ENCODE peak calls at places on chromosomes 4 and X, in ten cellular contexts. One of them, this sample, is unnamed.

GRCh38 chr4:128574706-128575105 is 234.8 kb upstream of the JADE1 start:
- DNase-seq in PC-3: peak
- DNase-seq in neural progenitor cell: peak
- DNase-seq in K562: peak
- DNase-seq in neural crest cell: peak
- DNase-seq in GM12865: peak
- DNase-seq in BJ: no peak
- DNase-seq in cardiac fibroblast: peak
- DNase-seq in HFF-Myc: no peak
- DNase-seq in heart right ventricle: peak
- DNase-seq in this sample: peak

GRCh38 chr4:77199276-77199675 is 42.3 kb downstream of the CCNG2 start:
- DNase-seq in GM12865: no peak
- DNase-seq in cardiac fibroblast: no peak
- DNase-seq in K562: no peak
- DNase-seq in HFF-Myc: no peak
- DNase-seq in heart right ventricle: no peak
- DNase-seq in neural progenitor cell: no peak
- DNase-seq in PC-3: no peak
- DNase-seq in neural crest cell: no peak
- DNase-seq in BJ: no peak
- DNase-seq in this sample: no peak

GRCh38 chrX:56120242-56120641 is 111.9 kb upstream of the KLF8 start:
- DNase-seq in GM12865: no peak
- DNase-seq in PC-3: no peak
- DNase-seq in neural progenitor cell: no peak
- DNase-seq in HFF-Myc: no peak
- DNase-seq in neural crest cell: no peak
- DNase-seq in K562: no peak
- DNase-seq in heart right ventricle: no peak
- DNase-seq in cardiac fibroblast: no peak
- DNase-seq in BJ: no peak
- DNase-seq in this sample: no peak

GRCh38 chr4:78666830-78667258 is 109.3 kb upstream of the BMP2K start:
- DNase-seq in K562: no peak
- DNase-seq in GM12865: no peak
- DNase-seq in neural crest cell: no peak
- DNase-seq in BJ: no peak
- DNase-seq in heart right ventricle: no peak
- DNase-seq in PC-3: no peak
- DNase-seq in HFF-Myc: no peak
- DNase-seq in cardiac fibroblast: peak
- DNase-seq in neural progenitor cell: no peak
- DNase-seq in this sample: no peak

GRCh38 chr4:168877779-168878491 is 132.1 kb downstream of the CBR4 start:
- DNase-seq in BJ: no peak
- DNase-seq in GM12865: peak
- DNase-seq in neural crest cell: peak
- DNase-seq in cardiac fibroblast: peak
- DNase-seq in heart right ventricle: peak
- DNase-seq in neural progenitor cell: peak
- DNase-seq in PC-3: no peak
- DNase-seq in HFF-Myc: no peak
- DNase-seq in K562: no peak
- DNase-seq in this sample: peak

GRCh38 chr4:76595435-76595834 is 160.4 kb downstream of the SHROOM3 start:
- DNase-seq in GM12865: no peak
- DNase-seq in K562: no peak
- DNase-seq in PC-3: no peak
- DNase-seq in neural progenitor cell: no peak
- DNase-seq in BJ: no peak
- DNase-seq in cardiac fibroblast: no peak
- DNase-seq in neural crest cell: no peak
- DNase-seq in heart right ventricle: no peak
- DNase-seq in HFF-Myc: no peak
- DNase-seq in this sample: no peak

GRCh38 chrX:74449937-74450330 is 28.6 kb downstream of the SLC16A2 start:
- DNase-seq in cardiac fibroblast: peak
- DNase-seq in heart right ventricle: no peak
- DNase-seq in HFF-Myc: no peak
- DNase-seq in GM12865: no peak
- DNase-seq in BJ: peak
- DNase-seq in PC-3: peak
- DNase-seq in K562: no peak
- DNase-seq in neural progenitor cell: no peak
- DNase-seq in neural crest cell: no peak
- DNase-seq in this sample: no peak

GRCh38 chr4:183905081-183905592 is at the start of gene STOX2:
- DNase-seq in neural progenitor cell: peak
- DNase-seq in HFF-Myc: no peak
- DNase-seq in K562: no peak
- DNase-seq in BJ: no peak
- DNase-seq in cardiac fibroblast: peak
- DNase-seq in neural crest cell: peak
- DNase-seq in GM12865: no peak
- DNase-seq in PC-3: peak
- DNase-seq in heart right ventricle: peak
- DNase-seq in this sample: peak

GRCh38 chrX:49230500-49231232 is 2.5 kb downstream of the CACNA1F start:
- DNase-seq in neural progenitor cell: peak
- DNase-seq in BJ: no peak
- DNase-seq in GM12865: peak
- DNase-seq in HFF-Myc: no peak
- DNase-seq in cardiac fibroblast: no peak
- DNase-seq in heart right ventricle: peak
- DNase-seq in K562: peak
- DNase-seq in neural crest cell: no peak
- DNase-seq in PC-3: no peak
- DNase-seq in this sample: peak

GRCh38 chr4:72374156-72374555 is 194.9 kb downstream of the ADAMTS3 start:
- DNase-seq in BJ: no peak
- DNase-seq in heart right ventricle: no peak
- DNase-seq in GM12865: no peak
- DNase-seq in HFF-Myc: no peak
- DNase-seq in cardiac fibroblast: no peak
- DNase-seq in neural progenitor cell: no peak
- DNase-seq in K562: no peak
- DNase-seq in neural crest cell: no peak
- DNase-seq in PC-3: no peak
- DNase-seq in this sample: no peak

GRCh38 chr4:10180927-10181744 is 64.5 kb upstream of the WDR1 start:
- DNase-seq in heart right ventricle: no peak
- DNase-seq in PC-3: no peak
- DNase-seq in neural crest cell: no peak
- DNase-seq in GM12865: peak
- DNase-seq in cardiac fibroblast: peak
- DNase-seq in K562: peak
- DNase-seq in neural progenitor cell: no peak
- DNase-seq in BJ: no peak
- DNase-seq in HFF-Myc: no peak
- DNase-seq in this sample: no peak

GRCh38 chr4:118821590-118822293 is 14.2 kb downstream of the SEC24D start:
- DNase-seq in BJ: no peak
- DNase-seq in K562: no peak
- DNase-seq in neural progenitor cell: no peak
- DNase-seq in GM12865: no peak
- DNase-seq in neural crest cell: no peak
- DNase-seq in heart right ventricle: no peak
- DNase-seq in PC-3: no peak
- DNase-seq in cardiac fibroblast: peak
- DNase-seq in HFF-Myc: no peak
- DNase-seq in this sample: no peak

GRCh38 chr4:175504316-175504715 is 307.7 kb downstream of the GPM6A start:
- DNase-seq in neural progenitor cell: no peak
- DNase-seq in PC-3: no peak
- DNase-seq in neural crest cell: no peak
- DNase-seq in HFF-Myc: no peak
- DNase-seq in BJ: no peak
- DNase-seq in cardiac fibroblast: peak
- DNase-seq in K562: no peak
- DNase-seq in GM12865: no peak
- DNase-seq in heart right ventricle: no peak
- DNase-seq in this sample: no peak

GRCh38 chr4:175514174-175514573 is 297.9 kb downstream of the GPM6A start:
- DNase-seq in neural progenitor cell: no peak
- DNase-seq in HFF-Myc: no peak
- DNase-seq in BJ: no peak
- DNase-seq in K562: no peak
- DNase-seq in cardiac fibroblast: no peak
- DNase-seq in GM12865: no peak
- DNase-seq in heart right ventricle: no peak
- DNase-seq in neural crest cell: no peak
- DNase-seq in PC-3: no peak
- DNase-seq in this sample: no peak

GRCh38 chr4:175511861-175512260 is 300.2 kb downstream of the GPM6A start:
- DNase-seq in neural progenitor cell: no peak
- DNase-seq in heart right ventricle: no peak
- DNase-seq in PC-3: no peak
- DNase-seq in GM12865: no peak
- DNase-seq in neural crest cell: no peak
- DNase-seq in K562: no peak
- DNase-seq in cardiac fibroblast: peak
- DNase-seq in HFF-Myc: no peak
- DNase-seq in BJ: no peak
- DNase-seq in this sample: no peak

DNA sequence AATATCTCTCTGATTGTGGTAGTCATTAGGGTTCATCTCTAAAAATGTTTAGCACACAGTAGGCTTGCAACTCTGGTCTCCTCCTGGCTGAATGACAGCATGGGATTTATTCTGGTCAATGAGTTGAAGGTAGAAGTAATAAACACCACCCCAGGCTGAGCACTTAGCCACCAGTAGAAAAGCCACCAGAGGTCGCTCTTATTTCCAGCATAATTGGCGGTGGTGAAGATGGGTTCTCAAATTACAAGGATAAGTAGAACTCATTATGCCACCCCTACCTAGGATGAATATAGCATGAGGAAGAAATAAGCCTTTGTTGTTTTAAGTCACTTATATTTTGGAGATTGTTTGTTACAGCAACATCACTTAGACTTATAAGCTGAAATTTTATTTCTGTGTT is 302.7 kb downstream of the GPM6A start:
- DNase-seq in heart right ventricle: no peak
- DNase-seq in K562: no peak
- DNase-seq in GM12865: peak
- DNase-seq in HFF-Myc: no peak
- DNase-seq in neural progenitor cell: peak
- DNase-seq in cardiac fibroblast: no peak
- DNase-seq in PC-3: peak
- DNase-seq in BJ: no peak
- DNase-seq in neural crest cell: no peak
- DNase-seq in this sample: no peak
- TF ChIP-seq CTCF in heart right ventricle: no peak
- TF ChIP-seq CTCF in K562: no peak
- TF ChIP-seq CTCF in GM12865: peak
- TF ChIP-seq CTCF in HFF-Myc: peak
- TF ChIP-seq CTCF in neural progenitor cell: peak
- TF ChIP-seq CTCF in cardiac fibroblast: peak
- TF ChIP-seq CTCF in PC-3: peak
- TF ChIP-seq CTCF in BJ: no peak
- TF ChIP-seq CTCF in neural crest cell: no peak
- TF ChIP-seq CTCF in this sample: no peak

DNA sequence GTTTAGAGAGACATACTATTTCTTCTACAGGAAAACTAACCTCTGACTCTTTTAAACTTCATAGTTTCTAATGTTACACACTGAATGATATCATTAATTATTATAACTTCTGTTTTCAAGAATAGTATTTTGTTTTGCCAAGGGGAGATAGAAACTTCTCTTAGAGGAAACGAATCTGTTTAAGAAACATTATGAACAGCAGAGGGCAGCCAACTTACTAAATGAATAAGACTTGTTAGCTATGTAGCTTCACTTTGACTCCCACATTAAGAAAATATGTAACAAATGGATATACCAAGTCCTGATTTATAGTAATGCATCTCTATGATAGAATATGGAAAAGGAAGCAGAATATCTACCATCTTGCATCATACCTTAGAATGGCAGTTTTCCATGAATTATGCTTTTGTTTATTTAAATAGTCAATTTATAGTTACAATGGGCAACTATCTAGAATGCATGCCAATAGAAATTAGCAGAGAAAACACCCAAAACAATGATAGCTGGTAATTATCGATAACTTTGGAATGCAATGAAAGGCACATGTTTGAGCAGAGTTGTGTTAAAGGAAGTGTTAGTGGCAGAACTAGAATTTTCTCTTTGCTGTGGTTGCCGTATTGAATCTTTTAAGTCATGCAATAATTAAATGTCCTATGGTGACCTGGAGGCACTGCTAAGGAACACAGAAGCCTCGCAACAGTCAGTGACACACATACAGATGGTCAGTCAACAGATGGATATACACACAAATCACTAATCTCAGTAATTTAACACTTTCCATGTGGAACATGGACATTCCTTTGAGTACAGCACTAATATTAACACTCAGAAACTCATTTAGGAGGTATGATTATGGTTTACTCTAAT is 105.7 kb upstream of the PDLIM3 start:
- DNase-seq in HFF-Myc: peak
- DNase-seq in BJ: peak
- DNase-seq in GM12865: peak
- DNase-seq in heart right ventricle: no peak
- DNase-seq in neural progenitor cell: peak
- DNase-seq in K562: peak
- DNase-seq in neural crest cell: no peak
- DNase-seq in PC-3: peak
- DNase-seq in cardiac fibroblast: peak
- DNase-seq in this sample: no peak
- TF ChIP-seq CTCF in HFF-Myc: peak
- TF ChIP-seq CTCF in BJ: peak
- TF ChIP-seq CTCF in GM12865: peak
- TF ChIP-seq CTCF in heart right ventricle: peak
- TF ChIP-seq CTCF in neural progenitor cell: peak
- TF ChIP-seq CTCF in K562: peak
- TF ChIP-seq CTCF in neural crest cell: peak
- TF ChIP-seq CTCF in PC-3: peak
- TF ChIP-seq CTCF in cardiac fibroblast: peak
- TF ChIP-seq CTCF in this sample: peak

DNA sequence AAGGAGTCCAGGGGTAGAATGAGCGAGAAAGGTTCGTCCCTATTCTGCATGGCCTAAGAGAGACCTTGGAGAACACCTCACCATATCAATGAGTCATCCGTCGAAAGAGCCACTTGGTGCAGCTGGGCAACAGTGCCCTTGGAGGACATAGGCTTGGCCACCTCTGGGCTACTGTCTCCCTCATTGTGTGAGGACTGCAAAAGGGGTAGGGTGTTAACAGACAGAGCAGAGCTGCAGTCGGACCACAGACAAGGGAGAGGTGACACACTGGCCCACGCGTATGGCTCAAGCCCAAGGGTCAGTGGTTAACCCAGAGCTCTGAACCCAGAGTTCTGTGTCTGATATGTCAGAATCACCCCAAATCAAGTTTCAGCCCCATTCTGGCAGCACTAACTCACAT is 118.2 kb upstream of the BMP3 start:
- DNase-seq in heart right ventricle: no peak
- DNase-seq in K562: no peak
- DNase-seq in neural crest cell: no peak
- DNase-seq in PC-3: no peak
- DNase-seq in HFF-Myc: no peak
- DNase-seq in neural progenitor cell: no peak
- DNase-seq in GM12865: no peak
- DNase-seq in BJ: no peak
- DNase-seq in cardiac fibroblast: no peak
- DNase-seq in this sample: no peak
- TF ChIP-seq CTCF in heart right ventricle: no peak
- TF ChIP-seq CTCF in K562: no peak
- TF ChIP-seq CTCF in neural crest cell: no peak
- TF ChIP-seq CTCF in PC-3: no peak
- TF ChIP-seq CTCF in HFF-Myc: no peak
- TF ChIP-seq CTCF in neural progenitor cell: no peak
- TF ChIP-seq CTCF in GM12865: no peak
- TF ChIP-seq CTCF in BJ: no peak
- TF ChIP-seq CTCF in cardiac fibroblast: no peak
- TF ChIP-seq CTCF in this sample: no peak

GRCh38 chr4:3762753-3763511 is 3.3 kb upstream of the ADRA2C start:
- DNase-seq in HFF-Myc: no peak
- DNase-seq in BJ: no peak
- DNase-seq in neural crest cell: no peak
- DNase-seq in heart right ventricle: no peak
- DNase-seq in K562: no peak
- DNase-seq in PC-3: no peak
- DNase-seq in GM12865: no peak
- DNase-seq in cardiac fibroblast: no peak
- DNase-seq in neural progenitor cell: no peak
- DNase-seq in this sample: no peak
- TF ChIP-seq CTCF in HFF-Myc: no peak
- TF ChIP-seq CTCF in BJ: no peak
- TF ChIP-seq CTCF in neural crest cell: no peak
- TF ChIP-seq CTCF in heart right ventricle: no peak
- TF ChIP-seq CTCF in K562: no peak
- TF ChIP-seq CTCF in PC-3: no peak
- TF ChIP-seq CTCF in GM12865: no peak
- TF ChIP-seq CTCF in cardiac fibroblast: no peak
- TF ChIP-seq CTCF in neural progenitor cell: no peak
- TF ChIP-seq CTCF in this sample: no peak

This sample was measured in psoas muscle.